ENCODE peak calls at places on chromosomes 7 and 10, in nine cellular contexts. K, M, U, I, S, C, X, L and B are unnamed samples.

GRCh38 chr10:34194259-34194658 is 620.8 kb downstream of the PARD3 start:
- DNase-seq in L (no peak), S (no peak), I (no peak), C (no peak), U (no peak), X (peak), M (no peak), K (peak), B (peak)

GRCh38 chr10:121182219-121182618 is 331.1 kb downstream of the WDR11 start:
- DNase-seq in M (no peak), L (no peak), C (no peak), I (no peak), K (no peak), U (no peak), S (no peak), X (no peak), B (no peak)

GRCh38 chr10:15321431-15322321 is 49.4 kb downstream of the FAM171A1 start:
- DNase-seq in C (no peak), M (no peak), U (no peak), S (no peak), L (no peak), I (no peak), X (peak), K (no peak), B (no peak)

GRCh38 chr7:6193734-6194133 is 78.7 kb downstream of the CYTH3 start:
- DNase-seq in L (no peak), K (no peak), X (no peak), M (no peak), S (no peak), I (no peak), C (no peak), U (no peak), B (no peak)

GRCh38 chr7:148042935-148043334 is 547.6 kb upstream of the C7orf33 start:
- DNase-seq in U (no peak), L (no peak), M (no peak), C (peak), I (no peak), X (no peak), K (peak), S (no peak), B (no peak)

GRCh38 chr10:110859947-110860376 is 11.8 kb upstream of the PDCD4 start:
- DNase-seq in L (peak), U (no peak), M (no peak), C (no peak), K (no peak), X (peak), I (no peak), S (no peak), B (no peak)

GRCh38 chr7:133931053-133931452 is 196.1 kb upstream of the LRGUK start:
- DNase-seq in L (no peak), M (no peak), U (no peak), S (no peak), C (peak), I (no peak), K (no peak), X (no peak), B (no peak)

GRCh38 chr7:133023370-133024075 is 58.4 kb downstream of the CHCHD3 start:
- DNase-seq in K (no peak), M (no peak), I (no peak), L (no peak), X (no peak), S (no peak), U (no peak), C (no peak), B (peak)

GRCh38 chr7:95684505-95684904 is 87.8 kb upstream of the DYNC1I1 start:
- DNase-seq in I (no peak), X (no peak), S (no peak), K (no peak), C (no peak), M (no peak), U (no peak), L (no peak), B (no peak)

GRCh38 chr10:91349381-91349780 is 60.8 kb upstream of the HECTD2 start:
- DNase-seq in K (peak), L (no peak), I (no peak), S (no peak), X (peak), U (no peak), M (peak), C (no peak), B (no peak)

GRCh38 chr10:61028861-61029361 is 84.9 kb upstream of the RHOBTB1 start:
- DNase-seq in K (no peak), X (peak), C (no peak), S (no peak), U (no peak), L (no peak), M (no peak), I (no peak), B (no peak)

GRCh38 chr7:47444376-47445098 is 137.4 kb downstream of the TNS3 start:
- DNase-seq in C (peak), U (no peak), X (peak), S (no peak), L (no peak), I (no peak), K (no peak), M (no peak), B (no peak)

GRCh38 chr7:93043393-93043985 is 74.3 kb downstream of the SAMD9 start:
- DNase-seq in X (peak), L (no peak), I (no peak), U (no peak), M (peak), S (no peak), K (no peak), C (no peak), B (peak)

GRCh38 chr10:94108200-94108599 is 114.5 kb downstream of the PLCE1 start:
- DNase-seq in S (no peak), L (no peak), M (no peak), I (no peak), C (no peak), K (no peak), U (no peak), X (peak), B (no peak)

GRCh38 chr10:108184129-108184528 is 1019.6 kb upstream of the SORCS1 start:
- DNase-seq in C (no peak), K (no peak), S (no peak), L (no peak), X (no peak), U (no peak), M (no peak), I (no peak), B (no peak)

GRCh38 chr7:149729983-149730801 is 43.2 kb downstream of the ZNF467 start:
- DNase-seq in C (no peak), I (no peak), X (no peak), K (no peak), M (no peak), U (no peak), L (no peak), S (peak), B (no peak)

GRCh38 chr7:150524018-150524417 is 9.3 kb downstream of the GIMAP7 start:
- DNase-seq in U (no peak), S (no peak), K (peak), I (no peak), M (no peak), X (no peak), C (no peak), L (no peak), B (no peak)

GRCh38 chr10:29618341-29619171 is 16.2 kb downstream of the SVIL start:
- DNase-seq in S (no peak), L (no peak), U (no peak), M (peak), K (peak), I (no peak), X (no peak), C (no peak), B (no peak)

GRCh38 chr10:99661370-99661749 is 2.1 kb downstream of the ENTPD7 start:
- DNase-seq in S (no peak), I (no peak), K (no peak), X (peak), M (peak), C (no peak), U (no peak), L (no peak), B (no peak)

GRCh38 chr10:79347226-79347893 is at the start of gene PPIF:
- DNase-seq in K (peak), X (peak), C (peak), L (peak), M (peak), I (peak), U (peak), S (peak), B (peak)

GRCh38 chr7:77887567-77887966 is 89.0 kb downstream of the PHTF2 start:
- DNase-seq in L (no peak), U (no peak), I (no peak), X (peak), C (no peak), M (no peak), K (no peak), S (no peak), B (no peak)

GRCh38 chr7:112648781-112649180 is 141.4 kb downstream of the TMEM168 start:
- DNase-seq in U (no peak), S (no peak), C (no peak), K (no peak), I (no peak), X (no peak), L (no peak), M (no peak), B (no peak)

GRCh38 chr7:121204537-121204936 is 124.3 kb upstream of the WNT16 start:
- DNase-seq in I (no peak), U (no peak), L (no peak), M (no peak), C (peak), K (no peak), S (no peak), X (peak), B (no peak)

GRCh38 chr7:7639421-7639820 is 1.1 kb upstream of the UMAD1 start:
- DNase-seq in L (no peak), K (no peak), M (no peak), U (no peak), I (no peak), X (peak), C (no peak), S (no peak), B (no peak)

GRCh38 chr7:98213874-98214810 is 2.9 kb downstream of the BHLHA15 start:
- DNase-seq in K (no peak), I (no peak), M (peak), S (no peak), U (no peak), X (no peak), L (no peak), C (no peak), B (no peak)

GRCh38 chr7:88363869-88364268 is 57.2 kb upstream of the STEAP4 start:
- DNase-seq in K (no peak), S (no peak), M (no peak), L (no peak), C (no peak), X (no peak), U (no peak), I (no peak), B (no peak)

GRCh38 chr7:121419201-121420148 is 23.4 kb upstream of the FAM3C start:
- DNase-seq in M (no peak), S (no peak), K (no peak), L (no peak), I (no peak), U (no peak), C (no peak), X (no peak), B (no peak)

GRCh38 chr10:86439544-86439943 is 72.9 kb upstream of the GRID1 start:
- DNase-seq in C (no peak), U (no peak), X (peak), L (no peak), S (no peak), K (peak), M (no peak), I (no peak), B (no peak)